ENCODE peak calls at places on chromosomes 13 and 19, in four cellular contexts. Z is ovary, U is cardiac fibroblast, C is fibroblast of villous mesenchyme. H is an unnamed sample.
A peak's percentile ranks its signal among the peaks of the same experiment; 100 is the strongest.

GRCh38 chr13:104816716-104817115 is 1718.7 kb downstream of the EFNB2 start:
- DNase-seq in C (no peak), Z (no peak), U (peak; percentile 0), H (no peak)

GRCh38 chr13:42038661-42039456 is 9.6 kb upstream of the DGKH start:
- DNase-seq in C (no peak), U (no peak), Z (peak; percentile 16), H (no peak)

GRCh38 chr19:42074513-42075363 is 1.2 kb upstream of the ZNF574 start:
- DNase-seq in C (no peak), Z (peak; percentile 44), U (no peak), H (peak; percentile 35)

GRCh38 chr13:62357887-62358645 is 942.4 kb upstream of the PCDH20 start:
- DNase-seq in U (peak; percentile 19), Z (no peak), C (peak; percentile 0), H (no peak)

GRCh38 chr13:113897966-113898365 is 34.1 kb upstream of the GAS6 start:
- DNase-seq in C (no peak), U (peak; percentile 41), Z (no peak), H (no peak)

GRCh38 chr13:29621401-29621800 is 25.9 kb upstream of the SLC7A1 start:
- DNase-seq in C (no peak), Z (no peak), U (peak; percentile 79), H (no peak)

GRCh38 chr19:43700368-43701015 is 15.4 kb upstream of the IRGC start:
- DNase-seq in C (peak; percentile 76), U (peak; percentile 76), Z (peak; percentile 26), H (peak; percentile 15)

GRCh38 chr13:106281426-106281825 is 254.0 kb downstream of the EFNB2 start:
- DNase-seq in C (no peak), Z (no peak), U (no peak), H (no peak)

GRCh38 chr13:37211542-37211941 is 106.1 kb upstream of the CSNK1A1L start:
- DNase-seq in C (no peak), Z (no peak), U (no peak), H (no peak)

GRCh38 chr19:10835089-10835753 is 791 bp downstream of the TMED1 start:
- DNase-seq in U (no peak), Z (peak; percentile 100), C (no peak), H (no peak)

GRCh38 chr13:100738176-100738855 is 63.7 kb upstream of the TMTC4 start:
- DNase-seq in C (no peak), Z (no peak), U (no peak), H (no peak)

GRCh38 chr19:1725100-1726064 is 27.9 kb upstream of the ONECUT3 start:
- DNase-seq in Z (no peak), U (peak; percentile 44), C (peak; percentile 49), H (no peak)

GRCh38 chr13:98207411-98207810 is 30.3 kb upstream of the RNF113B start:
- DNase-seq in U (peak; percentile 29), C (peak; percentile 51), Z (no peak), H (no peak)

GRCh38 chr19:369876-370275 is 25.3 kb upstream of the MIER2 start:
- DNase-seq in U (no peak), Z (peak; percentile 5), C (no peak), H (no peak)

GRCh38 chr13:93752506-93752905 is 525.9 kb downstream of the GPC6 start:
- DNase-seq in U (no peak), C (no peak), Z (no peak), H (no peak)

GRCh38 chr19:46493236-46494114 is 2.2 kb downstream of the PNMA8B start:
- DNase-seq in U (peak; percentile 20), Z (peak; percentile 57), C (no peak), H (no peak)

GRCh38 chr13:33610471-33611015 is 207.4 kb upstream of the RFC3 start:
- DNase-seq in C (peak; percentile 17), Z (no peak), U (peak; percentile 1), H (no peak)

DNA sequence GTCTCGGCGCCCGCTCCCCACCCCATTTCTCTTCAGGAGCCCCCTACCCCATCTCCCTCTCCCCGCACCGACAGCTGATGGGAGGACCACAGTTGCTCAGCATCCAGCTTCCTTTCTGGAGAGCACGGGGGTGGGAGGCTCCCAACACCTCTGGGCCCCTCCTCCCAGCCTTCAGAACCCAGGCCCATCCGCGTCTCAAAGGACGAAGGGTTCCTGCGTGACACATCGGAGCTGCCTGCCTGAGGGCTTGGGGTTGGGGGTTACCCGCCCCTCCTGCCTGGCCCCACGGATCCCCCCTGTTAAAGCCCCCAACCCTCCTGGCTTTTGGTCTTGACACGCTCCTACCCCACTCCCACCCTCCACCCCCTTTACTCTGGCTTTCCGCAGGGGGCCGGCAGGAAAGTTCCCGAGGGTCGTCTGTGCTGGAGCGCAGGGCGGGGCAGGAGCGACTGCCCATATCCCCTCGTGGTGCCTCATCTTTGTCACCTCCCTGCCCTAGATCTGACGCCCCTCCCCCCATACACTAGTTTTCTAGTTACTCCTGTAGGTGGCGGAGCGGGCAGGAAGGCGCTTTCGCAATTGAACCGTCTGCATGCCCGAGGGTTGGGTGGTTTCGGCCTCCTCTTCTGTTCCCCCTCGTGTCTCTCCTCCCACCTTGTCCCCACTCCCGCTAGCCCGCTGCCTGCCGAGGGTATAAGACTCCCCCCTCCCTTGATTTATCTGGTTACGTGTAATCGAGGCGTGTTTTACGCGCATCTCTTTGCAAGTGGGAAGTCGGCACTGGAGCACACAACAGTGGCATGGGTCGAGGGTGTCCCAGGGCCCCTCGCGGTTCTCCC is 922 bp downstream of the TRAPPC5 start:
- DNase-seq in Z (peak; percentile 74), C (peak; percentile 78), U (peak; percentile 81), H (peak; percentile 65)
- TF ChIP-seq CTCF in Z (no peak), C (peak; percentile 67), U (peak; percentile 75), H (peak; percentile 43)

GRCh38 chr13:52847682-52848432 is 583 bp downstream of the PCDH8 start:
- DNase-seq in C (no peak), Z (no peak), U (no peak), H (no peak)

GRCh38 chr13:52847322-52847681 is 1.1 kb downstream of the PCDH8 start:
- DNase-seq in C (no peak), Z (no peak), U (no peak), H (no peak)

GRCh38 chr13:52846567-52847321 is 1.7 kb downstream of the PCDH8 start:
- DNase-seq in C (peak; percentile 4), U (no peak), Z (no peak), H (no peak)

GRCh38 chr13:52845766-52846566 is 2.5 kb downstream of the PCDH8 start:
- DNase-seq in U (no peak), Z (no peak), C (no peak), H (no peak)

DNA sequence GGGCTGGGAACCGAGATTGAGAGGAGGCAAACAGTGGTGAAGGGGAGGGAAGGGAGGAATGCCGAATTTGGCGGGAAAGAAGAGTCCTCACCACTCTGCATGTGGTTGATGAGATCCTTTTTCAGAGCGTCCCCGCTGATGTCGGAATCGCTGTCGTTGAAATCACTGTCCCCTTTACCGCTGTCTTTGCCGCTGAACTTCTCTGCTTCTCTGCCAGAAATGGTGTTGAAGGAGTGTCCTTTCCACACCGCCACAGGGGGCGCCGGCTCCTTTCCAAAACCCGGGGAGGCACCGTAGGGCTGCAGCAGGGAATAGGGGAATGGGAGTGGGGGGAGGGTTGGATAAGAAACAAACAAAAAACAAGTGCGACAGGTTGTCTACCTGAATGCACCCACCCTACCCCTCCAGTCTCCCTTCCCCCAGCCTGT is 3.1 kb downstream of the PCDH8 start:
- DNase-seq in Z (no peak), C (no peak), U (no peak), H (no peak)
- TF ChIP-seq CTCF in Z (no peak), C (no peak), U (no peak), H (no peak)

GRCh38 chr19:7533281-7533819 is 2.2 kb upstream of the PNPLA6 start:
- DNase-seq in Z (peak; percentile 78), U (peak; percentile 63), C (peak; percentile 55), H (no peak)

GRCh38 chr19:7535035-7535992 is at the start of gene PNPLA6:
- DNase-seq in C (peak; percentile 93), U (peak; percentile 96), Z (peak; percentile 97), H (peak; percentile 93)

GRCh38 chr19:7533925-7534480 is 1.5 kb upstream of the PNPLA6 start:
- DNase-seq in U (peak; percentile 91), C (peak; percentile 89), Z (peak; percentile 89), H (peak; percentile 77)

GRCh38 chr19:7535993-7536685 is 622 bp downstream of the PNPLA6 start:
- DNase-seq in U (no peak), C (no peak), Z (no peak), H (no peak)

GRCh38 chr19:7534531-7534980 is 961 bp upstream of the PNPLA6 start:
- DNase-seq in Z (peak; percentile 76), C (peak; percentile 97), U (peak; percentile 60), H (no peak)
- TF ChIP-seq CTCF in Z (no peak), C (peak; percentile 40), U (no peak), H (no peak)

GRCh38 chr13:112346173-112346898 is 29.8 kb upstream of the SPACA7 start:
- DNase-seq in C (no peak), Z (no peak), U (no peak), H (no peak)
- TF ChIP-seq CTCF in C (no peak), Z (no peak), U (no peak), H (no peak)

GRCh38 chr19:44752816-44753618 is 4.5 kb downstream of the BCL3 start:
- DNase-seq in U (peak; percentile 97), Z (peak; percentile 83), C (peak; percentile 98), H (peak; percentile 96)
- TF ChIP-seq CTCF in U (peak; percentile 10), Z (no peak), C (peak; percentile 12), H (no peak)

GRCh38 chr19:17582613-17583012 is 27.2 kb downstream of the COLGALT1 start:
- DNase-seq in C (no peak), U (no peak), Z (no peak), H (no peak)
- TF ChIP-seq CTCF in C (no peak), U (peak; percentile 3), Z (no peak), H (no peak)

GRCh38 chr13:44112700-44113329 is 233.1 kb downstream of the LACC1 start:
- DNase-seq in Z (no peak), U (no peak), C (no peak), H (peak; percentile 19)

GRCh38 chr13:44120814-44121505 is 241.3 kb downstream of the LACC1 start:
- DNase-seq in U (no peak), Z (no peak), C (no peak), H (no peak)

GRCh38 chr13:44111701-44112100 is 232.0 kb downstream of the LACC1 start:
- DNase-seq in Z (no peak), U (no peak), C (no peak), H (no peak)

GRCh38 chr13:44116562-44117315 is 237.0 kb downstream of the LACC1 start:
- DNase-seq in Z (no peak), C (peak; percentile 37), U (peak; percentile 8), H (no peak)

GRCh38 chr13:44117351-44117750 is 237.6 kb downstream of the LACC1 start:
- DNase-seq in C (peak; percentile 84), Z (no peak), U (peak; percentile 18), H (no peak)
- TF ChIP-seq CTCF in C (no peak), Z (no peak), U (no peak), H (no peak)

DNA sequence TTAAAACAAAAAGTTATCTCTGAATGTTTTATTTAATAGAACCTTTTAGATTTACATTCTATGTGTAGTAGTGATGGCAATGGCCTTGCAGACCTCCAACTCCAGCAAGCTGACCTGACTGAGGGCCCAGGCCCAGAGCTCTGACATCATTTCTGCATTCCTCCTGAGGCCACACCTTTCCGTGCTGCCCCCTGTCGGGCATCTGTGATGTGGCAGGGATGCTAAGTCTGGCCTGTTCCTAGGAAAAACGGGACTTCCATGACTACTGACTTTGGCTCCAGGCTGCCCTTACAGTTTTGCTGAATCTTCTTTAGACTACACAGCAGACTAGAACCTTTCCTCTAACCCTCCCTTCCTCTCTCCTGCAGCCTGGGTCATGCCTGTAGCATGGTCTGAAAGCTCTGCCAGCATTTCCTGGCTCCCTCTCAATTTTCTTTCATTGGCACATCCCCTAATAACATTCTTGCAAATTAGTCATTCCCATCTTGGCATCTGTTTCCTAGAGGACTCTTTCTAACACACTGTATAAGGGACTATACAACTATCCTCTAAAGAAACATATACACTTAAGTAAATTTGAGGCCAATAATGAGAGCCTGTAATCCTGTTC is 249.0 kb downstream of the GPC5 start:
- DNase-seq in U (no peak), C (no peak), Z (no peak), H (no peak)
- TF ChIP-seq CTCF in U (peak; percentile 3), C (peak; percentile 33), Z (no peak), H (no peak)